ENCODE peak calls at places on chromosome 10, in four cellular contexts. One of them, this sample, is unnamed.
A peak's percentile ranks its signal among the peaks of the same experiment; 100 is the strongest.

GRCh38 chr10:3764626-3765375 is 20.2 kb downstream of the KLF6 start:
- ATAC-seq in heart right ventricle: peak; percentile 47
- ATAC-seq in right lobe of liver: peak; percentile 45
- ATAC-seq in RWPE2: no peak
- ATAC-seq in this sample: no peak

GRCh38 chr10:34254596-34254995 is 560.5 kb downstream of the PARD3 start:
- ATAC-seq in heart right ventricle: peak; percentile 35
- ATAC-seq in right lobe of liver: peak; percentile 83
- ATAC-seq in RWPE2: peak; percentile 96
- ATAC-seq in this sample: no peak

GRCh38 chr10:5346881-5347280 is 17.9 kb upstream of the UCN3 start:
- ATAC-seq in heart right ventricle: no peak
- ATAC-seq in right lobe of liver: no peak
- ATAC-seq in RWPE2: no peak
- ATAC-seq in this sample: no peak

GRCh38 chr10:49414496-49414895 is 18.6 kb upstream of the DRGX start:
- ATAC-seq in heart right ventricle: no peak
- ATAC-seq in right lobe of liver: no peak
- ATAC-seq in RWPE2: no peak
- ATAC-seq in this sample: no peak

GRCh38 chr10:74055383-74056065 is 57.6 kb downstream of the VCL start:
- ATAC-seq in heart right ventricle: no peak
- ATAC-seq in right lobe of liver: no peak
- ATAC-seq in RWPE2: peak; percentile 46
- ATAC-seq in this sample: no peak

GRCh38 chr10:11236234-11236633 is 218.6 kb downstream of the CELF2 start:
- ATAC-seq in heart right ventricle: no peak
- ATAC-seq in right lobe of liver: no peak
- ATAC-seq in RWPE2: no peak
- ATAC-seq in this sample: no peak

GRCh38 chr10:24938525-24938924 is 13.9 kb downstream of the PRTFDC1 start:
- ATAC-seq in heart right ventricle: no peak
- ATAC-seq in right lobe of liver: no peak
- ATAC-seq in RWPE2: no peak
- ATAC-seq in this sample: no peak

GRCh38 chr10:104046651-104047050 is 39.0 kb downstream of the COL17A1 start:
- ATAC-seq in heart right ventricle: no peak
- ATAC-seq in right lobe of liver: no peak
- ATAC-seq in RWPE2: no peak
- ATAC-seq in this sample: no peak

GRCh38 chr10:43278216-43278615 is 11.4 kb upstream of the RASGEF1A start:
- ATAC-seq in heart right ventricle: no peak
- ATAC-seq in right lobe of liver: no peak
- ATAC-seq in RWPE2: peak; percentile 61
- ATAC-seq in this sample: no peak

GRCh38 chr10:43862756-43863155 is 214.1 kb upstream of the ZNF32 start:
- ATAC-seq in heart right ventricle: no peak
- ATAC-seq in right lobe of liver: no peak
- ATAC-seq in RWPE2: no peak
- ATAC-seq in this sample: no peak

GRCh38 chr10:88421590-88421989 is 161.5 kb downstream of the RNLS start:
- ATAC-seq in heart right ventricle: no peak
- ATAC-seq in right lobe of liver: no peak
- ATAC-seq in RWPE2: no peak
- ATAC-seq in this sample: no peak

GRCh38 chr10:24442234-24442633 is 233.3 kb downstream of the KIAA1217 start:
- ATAC-seq in heart right ventricle: no peak
- ATAC-seq in right lobe of liver: peak; percentile 84
- ATAC-seq in RWPE2: no peak
- ATAC-seq in this sample: no peak

GRCh38 chr10:62856021-62856420 is 39.9 kb upstream of the EGR2 start:
- ATAC-seq in heart right ventricle: no peak
- ATAC-seq in right lobe of liver: no peak
- ATAC-seq in RWPE2: no peak
- ATAC-seq in this sample: no peak

GRCh38 chr10:13847201-13847631 is 260.5 kb downstream of the PRPF18 start:
- ATAC-seq in heart right ventricle: no peak
- ATAC-seq in right lobe of liver: no peak
- ATAC-seq in RWPE2: peak; percentile 51
- ATAC-seq in this sample: no peak

GRCh38 chr10:48381971-48382370 is 75.5 kb downstream of the MAPK8 start:
- ATAC-seq in heart right ventricle: no peak
- ATAC-seq in right lobe of liver: no peak
- ATAC-seq in RWPE2: no peak
- ATAC-seq in this sample: no peak

DNA sequence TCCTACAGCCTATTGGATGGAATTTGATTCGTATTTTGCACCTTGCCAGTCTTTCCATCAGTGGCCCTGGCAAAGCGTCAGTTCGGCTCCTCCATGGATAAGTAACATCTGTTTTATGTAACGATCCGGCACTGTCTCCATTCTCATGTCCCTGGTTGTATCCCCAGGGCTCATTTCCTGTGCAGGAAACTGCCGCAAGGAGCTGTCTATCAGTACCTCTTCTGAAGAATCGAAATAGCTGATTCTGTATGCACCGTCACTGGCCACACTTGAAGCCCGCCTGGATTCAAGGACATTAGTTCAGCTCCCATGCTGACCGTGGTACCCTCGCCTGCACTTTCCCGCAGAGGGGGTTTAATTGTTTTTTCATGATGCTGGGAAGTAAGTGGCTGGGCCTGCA is 53.1 kb upstream of the NPS start:
- ATAC-seq in heart right ventricle: no peak
- ATAC-seq in right lobe of liver: no peak
- ATAC-seq in RWPE2: no peak
- ATAC-seq in this sample: no peak
- H3K27me3 ChIP-seq in heart right ventricle: no peaks in the 10 kb centered on the region
- H3K27me3 ChIP-seq in right lobe of liver: no peaks in the 10 kb centered on the region
- H3K27me3 ChIP-seq in RWPE2: peaks cover 32% of the 10 kb centered on the region
- H3K27me3 ChIP-seq in this sample: peaks cover 33% of the 10 kb centered on the region

DNA sequence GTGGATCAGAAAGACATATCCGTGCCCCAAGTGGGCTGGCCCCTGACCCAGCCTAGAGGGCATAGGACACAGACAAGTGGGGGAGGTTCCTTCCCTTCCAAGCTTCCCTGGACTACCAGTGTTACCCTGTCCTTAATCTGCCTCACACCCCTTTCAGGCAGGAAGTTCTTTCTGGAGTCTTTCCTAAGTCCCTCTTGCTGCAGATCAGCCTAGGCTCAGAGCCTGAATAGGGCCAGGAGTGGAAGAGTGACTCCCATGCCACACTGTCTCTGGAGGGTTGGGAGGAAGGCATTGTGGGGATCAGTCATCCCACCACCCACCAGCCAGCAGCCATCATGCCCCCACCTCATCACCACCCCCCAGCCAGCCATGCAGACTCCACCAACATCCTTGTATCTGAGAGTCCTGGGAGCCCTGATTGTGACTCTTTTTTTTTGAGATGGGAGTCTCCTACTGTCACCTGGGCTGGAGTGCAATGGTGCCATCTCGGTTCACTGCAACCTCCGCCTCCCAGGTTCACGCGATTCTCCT is 22.6 kb downstream of the POLL start:
- ATAC-seq in heart right ventricle: no peak
- ATAC-seq in right lobe of liver: no peak
- ATAC-seq in RWPE2: no peak
- ATAC-seq in this sample: no peak
- H3K27me3 ChIP-seq in heart right ventricle: peaks cover 75% of the 10 kb centered on the region
- H3K27me3 ChIP-seq in right lobe of liver: no peaks in the 10 kb centered on the region
- H3K27me3 ChIP-seq in RWPE2: peaks cover 19% of the 10 kb centered on the region
- H3K27me3 ChIP-seq in this sample: peaks cover 97% of the 10 kb centered on the region

DNA sequence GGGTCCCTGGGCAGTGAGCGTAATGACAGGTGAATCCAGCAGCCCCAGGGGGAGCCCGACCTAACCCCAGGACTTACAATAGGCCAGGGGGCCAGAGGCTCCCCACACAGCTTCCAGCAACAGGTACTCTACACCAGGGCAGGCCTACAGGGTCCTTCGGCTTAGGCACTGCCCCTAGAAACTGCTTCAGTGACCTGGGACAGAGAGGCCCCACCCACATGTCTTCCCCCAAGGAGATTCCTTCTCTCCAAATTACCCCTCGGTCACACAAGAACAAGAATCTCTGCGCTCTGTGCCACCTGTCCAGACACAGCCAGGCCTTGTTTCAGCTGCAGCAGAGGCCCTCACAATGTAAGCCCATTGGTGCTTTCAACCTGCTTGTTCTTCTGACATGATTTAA is 24.4 kb downstream of the SKIDA1 start:
- ATAC-seq in heart right ventricle: no peak
- ATAC-seq in right lobe of liver: no peak
- ATAC-seq in RWPE2: no peak
- ATAC-seq in this sample: no peak
- H3K27me3 ChIP-seq in heart right ventricle: peaks cover 54% of the 10 kb centered on the region
- H3K27me3 ChIP-seq in right lobe of liver: no peaks in the 10 kb centered on the region
- H3K27me3 ChIP-seq in RWPE2: no peaks in the 10 kb centered on the region
- H3K27me3 ChIP-seq in this sample: no peaks in the 10 kb centered on the region

GRCh38 chr10:1687190-1687589 is 50.1 kb downstream of the ADARB2 start:
- ATAC-seq in heart right ventricle: no peak
- ATAC-seq in right lobe of liver: no peak
- ATAC-seq in RWPE2: peak; percentile 29
- ATAC-seq in this sample: no peak
- H3K27me3 ChIP-seq in heart right ventricle: no peaks in the 10 kb centered on the region
- H3K27me3 ChIP-seq in right lobe of liver: no peaks in the 10 kb centered on the region
- H3K27me3 ChIP-seq in RWPE2: peaks cover 5% of the 10 kb centered on the region
- H3K27me3 ChIP-seq in this sample: peaks cover 29% of the 10 kb centered on the region

DNA sequence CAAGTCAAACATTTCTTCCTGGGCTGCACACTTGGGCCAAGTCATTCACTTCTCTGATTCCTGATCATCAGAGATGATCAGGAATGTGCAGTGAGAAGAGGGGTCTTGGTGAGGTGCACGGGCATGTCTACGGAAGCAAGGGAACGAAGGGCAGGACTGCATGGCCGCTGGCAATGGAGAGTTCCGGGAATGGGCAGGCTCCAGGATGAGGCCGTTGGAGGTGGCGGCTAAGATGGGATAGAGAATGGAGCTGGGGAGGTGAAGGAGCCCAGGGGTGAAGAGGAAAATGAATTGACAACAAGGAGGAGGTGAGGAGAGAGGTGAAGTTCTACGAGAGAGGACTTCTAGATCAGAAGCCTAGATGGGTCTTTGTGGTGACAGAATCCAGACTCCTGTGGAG is 260.0 kb downstream of the GRID1 start:
- ATAC-seq in heart right ventricle: no peak
- ATAC-seq in right lobe of liver: no peak
- ATAC-seq in RWPE2: no peak
- ATAC-seq in this sample: no peak
- H3K27me3 ChIP-seq in heart right ventricle: no peaks in the 10 kb centered on the region
- H3K27me3 ChIP-seq in right lobe of liver: no peaks in the 10 kb centered on the region
- H3K27me3 ChIP-seq in RWPE2: no peaks in the 10 kb centered on the region
- H3K27me3 ChIP-seq in this sample: no peaks in the 10 kb centered on the region

GRCh38 chr10:98038333-98038732 is 7.9 kb upstream of the CRTAC1 start:
- ATAC-seq in heart right ventricle: no peak
- ATAC-seq in right lobe of liver: no peak
- ATAC-seq in RWPE2: no peak
- ATAC-seq in this sample: no peak
- H3K27me3 ChIP-seq in heart right ventricle: peaks cover 99% of the 10 kb centered on the region
- H3K27me3 ChIP-seq in right lobe of liver: no peaks in the 10 kb centered on the region
- H3K27me3 ChIP-seq in RWPE2: peaks cover 62% of the 10 kb centered on the region
- H3K27me3 ChIP-seq in this sample: peaks cover 98% of the 10 kb centered on the region

GRCh38 chr10:123855013-123855684 is 36.5 kb downstream of the CPXM2 start:
- ATAC-seq in heart right ventricle: no peak
- ATAC-seq in right lobe of liver: no peak
- ATAC-seq in RWPE2: no peak
- ATAC-seq in this sample: no peak
- H3K27me3 ChIP-seq in heart right ventricle: no peaks in the 10 kb centered on the region
- H3K27me3 ChIP-seq in right lobe of liver: no peaks in the 10 kb centered on the region
- H3K27me3 ChIP-seq in RWPE2: no peaks in the 10 kb centered on the region
- H3K27me3 ChIP-seq in this sample: no peaks in the 10 kb centered on the region

DNA sequence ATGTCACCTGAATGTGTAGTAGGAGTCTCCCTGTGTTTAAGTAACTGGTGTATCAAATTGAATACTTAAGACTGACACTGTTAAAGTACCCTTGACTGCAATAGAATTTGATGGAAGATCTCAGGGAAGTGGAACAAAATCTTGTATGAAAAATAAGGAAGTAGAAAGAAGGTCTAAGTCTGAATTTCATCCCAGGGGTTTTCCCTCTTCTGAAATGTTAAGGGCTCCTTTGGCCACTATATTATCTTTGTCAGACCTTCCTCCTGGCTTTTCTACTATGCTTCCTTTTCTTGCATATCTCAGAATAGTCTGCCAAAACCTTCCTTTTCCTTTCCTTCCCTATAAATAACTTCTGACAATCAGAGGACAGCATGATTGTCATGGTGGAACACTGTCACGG is 59.6 kb downstream of the BLNK start:
- ATAC-seq in heart right ventricle: no peak
- ATAC-seq in right lobe of liver: no peak
- ATAC-seq in RWPE2: no peak
- ATAC-seq in this sample: no peak
- H3K27me3 ChIP-seq in heart right ventricle: no peaks in the 10 kb centered on the region
- H3K27me3 ChIP-seq in right lobe of liver: no peaks in the 10 kb centered on the region
- H3K27me3 ChIP-seq in RWPE2: no peaks in the 10 kb centered on the region
- H3K27me3 ChIP-seq in this sample: peaks cover 26% of the 10 kb centered on the region

DNA sequence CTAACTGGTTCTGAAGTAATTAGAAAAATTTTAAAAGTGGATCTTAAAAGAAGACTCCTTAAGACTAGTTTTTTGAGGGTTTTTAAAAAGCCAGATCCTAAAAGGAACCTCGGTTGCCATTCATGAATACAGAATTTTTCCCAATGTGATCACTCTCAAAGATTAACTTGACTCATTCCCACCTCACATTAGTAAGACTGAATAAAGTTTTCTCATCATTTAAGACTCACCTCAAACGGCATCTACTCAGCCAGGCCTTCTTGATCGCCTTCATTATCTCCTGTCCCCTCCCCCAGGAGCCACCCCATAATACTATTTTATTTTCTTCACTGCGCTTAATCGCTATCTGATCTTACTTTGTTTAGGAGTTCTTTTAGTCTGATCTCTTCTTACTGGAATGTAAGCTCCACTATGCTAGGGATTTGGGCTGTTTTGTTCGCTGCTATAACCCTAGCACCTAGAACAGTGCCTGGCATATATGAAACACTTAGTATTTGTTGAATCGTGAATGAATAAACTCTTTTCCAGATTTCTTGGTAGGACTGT is 55.9 kb upstream of the PCGF5 start:
- ATAC-seq in heart right ventricle: no peak
- ATAC-seq in right lobe of liver: no peak
- ATAC-seq in RWPE2: no peak
- ATAC-seq in this sample: no peak
- H3K27me3 ChIP-seq in heart right ventricle: peaks cover 8% of the 10 kb centered on the region
- H3K27me3 ChIP-seq in right lobe of liver: no peaks in the 10 kb centered on the region
- H3K27me3 ChIP-seq in RWPE2: peaks cover 2% of the 10 kb centered on the region
- H3K27me3 ChIP-seq in this sample: no peaks in the 10 kb centered on the region

This sample was measured in gastroesophageal sphincter.